ENCODE peak calls at places on chromosomes 11 and 22, in eight cellular contexts. One of them, this sample, is unnamed.

GRCh38 chr11:19953909-19954308 is 206.4 kb downstream of the DBX1 start:
- DNase-seq in cardiac muscle cell: peak; percentile 78
- DNase-seq in psoas muscle: no peak
- DNase-seq in neuronal stem cell: no peak
- DNase-seq in spleen: no peak
- DNase-seq in PC-3: peak; percentile 74
- DNase-seq in CD8-positive, alpha-beta memory T cell: no peak
- DNase-seq in fibroblast of lung: peak; percentile 88
- DNase-seq in this sample: no peak

GRCh38 chr11:82930229-82930628 is 28.7 kb downstream of the DDIAS start:
- DNase-seq in fibroblast of lung: no peak
- DNase-seq in psoas muscle: no peak
- DNase-seq in PC-3: no peak
- DNase-seq in neuronal stem cell: no peak
- DNase-seq in CD8-positive, alpha-beta memory T cell: no peak
- DNase-seq in spleen: no peak
- DNase-seq in cardiac muscle cell: no peak
- DNase-seq in this sample: no peak

GRCh38 chr11:87300640-87301381 is 263.1 kb downstream of the TMEM135 start:
- DNase-seq in neuronal stem cell: no peak
- DNase-seq in PC-3: peak; percentile 15
- DNase-seq in fibroblast of lung: peak; percentile 17
- DNase-seq in CD8-positive, alpha-beta memory T cell: no peak
- DNase-seq in spleen: no peak
- DNase-seq in cardiac muscle cell: no peak
- DNase-seq in psoas muscle: no peak
- DNase-seq in this sample: no peak

GRCh38 chr11:57347336-57347735 is 9.2 kb downstream of the P2RX3 start:
- DNase-seq in PC-3: no peak
- DNase-seq in CD8-positive, alpha-beta memory T cell: no peak
- DNase-seq in spleen: peak; percentile 65
- DNase-seq in psoas muscle: no peak
- DNase-seq in neuronal stem cell: no peak
- DNase-seq in cardiac muscle cell: no peak
- DNase-seq in fibroblast of lung: no peak
- DNase-seq in this sample: no peak

GRCh38 chr11:57217053-57217452 is 20.0 kb downstream of the APLNR start:
- DNase-seq in cardiac muscle cell: no peak
- DNase-seq in psoas muscle: no peak
- DNase-seq in neuronal stem cell: no peak
- DNase-seq in fibroblast of lung: no peak
- DNase-seq in spleen: no peak
- DNase-seq in PC-3: no peak
- DNase-seq in CD8-positive, alpha-beta memory T cell: no peak
- DNase-seq in this sample: no peak

GRCh38 chr22:42648368-42649260 is 578 bp downstream of the CYB5R3 start:
- DNase-seq in PC-3: peak; percentile 37
- DNase-seq in neuronal stem cell: no peak
- DNase-seq in fibroblast of lung: peak; percentile 38
- DNase-seq in cardiac muscle cell: peak; percentile 45
- DNase-seq in CD8-positive, alpha-beta memory T cell: peak; percentile 73
- DNase-seq in psoas muscle: peak; percentile 74
- DNase-seq in spleen: peak; percentile 84
- DNase-seq in this sample: no peak

GRCh38 chr11:33533668-33534067 is 167.0 kb downstream of the C11orf91 start:
- DNase-seq in neuronal stem cell: no peak
- DNase-seq in spleen: no peak
- DNase-seq in cardiac muscle cell: peak; percentile 72
- DNase-seq in PC-3: peak; percentile 18
- DNase-seq in psoas muscle: no peak
- DNase-seq in fibroblast of lung: peak; percentile 24
- DNase-seq in CD8-positive, alpha-beta memory T cell: no peak
- DNase-seq in this sample: no peak

GRCh38 chr11:122933434-122933833 is 48.2 kb downstream of the BSX start:
- DNase-seq in neuronal stem cell: no peak
- DNase-seq in psoas muscle: no peak
- DNase-seq in spleen: no peak
- DNase-seq in fibroblast of lung: no peak
- DNase-seq in cardiac muscle cell: peak; percentile 19
- DNase-seq in PC-3: no peak
- DNase-seq in CD8-positive, alpha-beta memory T cell: no peak
- DNase-seq in this sample: no peak

GRCh38 chr11:18394928-18395734 is 768 bp downstream of the LDHA start:
- DNase-seq in psoas muscle: no peak
- DNase-seq in neuronal stem cell: peak; percentile 17
- DNase-seq in CD8-positive, alpha-beta memory T cell: peak; percentile 51
- DNase-seq in spleen: peak; percentile 78
- DNase-seq in fibroblast of lung: peak; percentile 12
- DNase-seq in cardiac muscle cell: peak; percentile 24
- DNase-seq in PC-3: no peak
- DNase-seq in this sample: no peak

GRCh38 chr22:50041361-50042065 is 16.6 kb downstream of the TTLL8 start:
- DNase-seq in fibroblast of lung: no peak
- DNase-seq in psoas muscle: no peak
- DNase-seq in spleen: peak; percentile 63
- DNase-seq in neuronal stem cell: no peak
- DNase-seq in PC-3: no peak
- DNase-seq in CD8-positive, alpha-beta memory T cell: peak; percentile 41
- DNase-seq in cardiac muscle cell: no peak
- DNase-seq in this sample: no peak

GRCh38 chr11:1890856-1891830 is 552 bp downstream of the PRR33 start:
- DNase-seq in CD8-positive, alpha-beta memory T cell: no peak
- DNase-seq in spleen: peak; percentile 81
- DNase-seq in fibroblast of lung: no peak
- DNase-seq in psoas muscle: peak; percentile 79
- DNase-seq in PC-3: no peak
- DNase-seq in neuronal stem cell: no peak
- DNase-seq in cardiac muscle cell: no peak
- DNase-seq in this sample: no peak
- H3K27me3 ChIP-seq in CD8-positive, alpha-beta memory T cell: no peaks in the 10 kb centered on the region
- H3K27me3 ChIP-seq in spleen: no peaks in the 10 kb centered on the region
- H3K27me3 ChIP-seq in fibroblast of lung: peaks cover 2% of the 10 kb centered on the region
- H3K27me3 ChIP-seq in psoas muscle: no peaks in the 10 kb centered on the region
- H3K27me3 ChIP-seq in PC-3: peaks cover 7% of the 10 kb centered on the region
- H3K27me3 ChIP-seq in neuronal stem cell: peaks cover 19% of the 10 kb centered on the region
- H3K27me3 ChIP-seq in cardiac muscle cell: no peaks in the 10 kb centered on the region
- H3K27me3 ChIP-seq in this sample: no peaks in the 10 kb centered on the region

DNA sequence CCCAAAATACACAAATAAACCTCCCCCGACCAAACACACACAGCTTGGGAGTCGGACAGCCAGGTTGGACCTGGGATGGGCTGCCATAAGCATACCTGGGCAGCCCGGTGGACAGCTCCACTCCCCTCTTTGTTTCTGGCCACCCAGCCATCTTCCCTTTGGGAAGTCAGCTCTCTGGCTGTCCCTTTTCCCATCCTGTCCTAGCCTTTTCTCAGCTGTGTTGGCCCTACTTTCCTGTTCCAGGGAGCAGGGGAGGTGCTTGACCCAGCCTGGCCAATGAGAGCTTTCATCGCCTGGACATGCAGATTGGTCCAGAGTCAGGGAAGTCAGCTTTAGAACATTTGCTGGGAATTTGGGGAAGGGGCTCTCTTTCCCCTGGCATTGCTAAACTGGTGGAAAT is 68.7 kb upstream of the NECTIN1 start:
- DNase-seq in PC-3: no peak
- DNase-seq in fibroblast of lung: no peak
- DNase-seq in cardiac muscle cell: no peak
- DNase-seq in spleen: peak; percentile 41
- DNase-seq in psoas muscle: no peak
- DNase-seq in CD8-positive, alpha-beta memory T cell: peak; percentile 37
- DNase-seq in neuronal stem cell: peak; percentile 53
- DNase-seq in this sample: no peak
- H3K4me1 ChIP-seq in PC-3: no peaks in the 10 kb centered on the region
- H3K4me1 ChIP-seq in fibroblast of lung: no peaks in the 10 kb centered on the region
- H3K4me1 ChIP-seq in cardiac muscle cell: peaks cover 13% of the 10 kb centered on the region
- H3K4me1 ChIP-seq in spleen: no peaks in the 10 kb centered on the region
- H3K4me1 ChIP-seq in psoas muscle: no peaks in the 10 kb centered on the region
- H3K4me1 ChIP-seq in CD8-positive, alpha-beta memory T cell: no peaks in the 10 kb centered on the region
- H3K4me1 ChIP-seq in neuronal stem cell: peaks cover 29% of the 10 kb centered on the region
- H3K4me1 ChIP-seq in this sample: peaks cover 15% of the 10 kb centered on the region

GRCh38 chr11:66006891-66007176 is 4.5 kb downstream of the BANF1 start:
- DNase-seq in psoas muscle: no peak
- DNase-seq in neuronal stem cell: no peak
- DNase-seq in cardiac muscle cell: no peak
- DNase-seq in spleen: no peak
- DNase-seq in CD8-positive, alpha-beta memory T cell: no peak
- DNase-seq in PC-3: peak; percentile 18
- DNase-seq in fibroblast of lung: no peak
- DNase-seq in this sample: no peak

GRCh38 chr11:66008468-66009101 is 3.2 kb upstream of the CST6 start:
- DNase-seq in cardiac muscle cell: no peak
- DNase-seq in PC-3: peak; percentile 53
- DNase-seq in spleen: no peak
- DNase-seq in neuronal stem cell: no peak
- DNase-seq in fibroblast of lung: no peak
- DNase-seq in psoas muscle: no peak
- DNase-seq in CD8-positive, alpha-beta memory T cell: no peak
- DNase-seq in this sample: no peak

GRCh38 chr11:66006134-66006890 is 4.0 kb downstream of the BANF1 start:
- DNase-seq in CD8-positive, alpha-beta memory T cell: no peak
- DNase-seq in neuronal stem cell: no peak
- DNase-seq in fibroblast of lung: no peak
- DNase-seq in cardiac muscle cell: no peak
- DNase-seq in spleen: no peak
- DNase-seq in PC-3: no peak
- DNase-seq in psoas muscle: no peak
- DNase-seq in this sample: no peak

GRCh38 chr11:66007201-66007634 is 4.6 kb upstream of the CST6 start:
- DNase-seq in CD8-positive, alpha-beta memory T cell: no peak
- DNase-seq in PC-3: no peak
- DNase-seq in neuronal stem cell: no peak
- DNase-seq in cardiac muscle cell: peak; percentile 18
- DNase-seq in psoas muscle: peak; percentile 39
- DNase-seq in fibroblast of lung: no peak
- DNase-seq in spleen: no peak
- DNase-seq in this sample: no peak

DNA sequence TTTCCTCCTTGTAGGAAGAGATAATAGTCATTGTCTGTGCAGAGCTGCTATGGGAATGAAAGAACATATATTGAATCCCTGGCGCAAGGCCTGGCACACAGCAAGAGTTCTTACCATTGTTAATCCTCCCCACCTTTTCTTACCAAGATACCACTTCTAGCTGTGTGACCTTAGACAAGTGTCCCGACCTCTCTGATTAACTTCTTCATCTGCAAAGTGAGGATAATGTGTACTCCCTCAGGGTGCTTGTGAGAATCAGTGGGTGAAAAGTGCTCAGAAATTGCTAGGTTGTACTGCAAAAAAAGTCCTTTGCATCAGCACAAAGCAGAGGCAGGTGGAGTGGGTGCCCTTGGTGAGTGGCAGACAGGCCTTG is 3.7 kb upstream of the CST6 start:
- DNase-seq in neuronal stem cell: no peak
- DNase-seq in fibroblast of lung: no peak
- DNase-seq in PC-3: no peak
- DNase-seq in spleen: no peak
- DNase-seq in CD8-positive, alpha-beta memory T cell: no peak
- DNase-seq in psoas muscle: no peak
- DNase-seq in cardiac muscle cell: no peak
- DNase-seq in this sample: no peak
- H3K27me3 ChIP-seq in neuronal stem cell: peaks cover 33% of the 10 kb centered on the region
- H3K27me3 ChIP-seq in fibroblast of lung: peaks cover 7% of the 10 kb centered on the region
- H3K27me3 ChIP-seq in PC-3: no peaks in the 10 kb centered on the region
- H3K27me3 ChIP-seq in spleen: peaks cover 6% of the 10 kb centered on the region
- H3K27me3 ChIP-seq in CD8-positive, alpha-beta memory T cell: peaks cover 13% of the 10 kb centered on the region
- H3K27me3 ChIP-seq in psoas muscle: peaks cover 5% of the 10 kb centered on the region
- H3K27me3 ChIP-seq in cardiac muscle cell: peaks cover 24% of the 10 kb centered on the region
- H3K27me3 ChIP-seq in this sample: peaks cover 5% of the 10 kb centered on the region

GRCh38 chr11:104394508-104394907 is 230.6 kb upstream of the PDGFD start:
- DNase-seq in psoas muscle: no peak
- DNase-seq in PC-3: no peak
- DNase-seq in cardiac muscle cell: no peak
- DNase-seq in spleen: no peak
- DNase-seq in CD8-positive, alpha-beta memory T cell: no peak
- DNase-seq in fibroblast of lung: no peak
- DNase-seq in neuronal stem cell: no peak
- DNase-seq in this sample: no peak
- H3K4me1 ChIP-seq in psoas muscle: peaks cover 10% of the 10 kb centered on the region
- H3K4me1 ChIP-seq in PC-3: no peaks in the 10 kb centered on the region
- H3K4me1 ChIP-seq in cardiac muscle cell: no peaks in the 10 kb centered on the region
- H3K4me1 ChIP-seq in spleen: no peaks in the 10 kb centered on the region
- H3K4me1 ChIP-seq in CD8-positive, alpha-beta memory T cell: no peaks in the 10 kb centered on the region
- H3K4me1 ChIP-seq in fibroblast of lung: no peaks in the 10 kb centered on the region
- H3K4me1 ChIP-seq in neuronal stem cell: no peaks in the 10 kb centered on the region
- H3K4me1 ChIP-seq in this sample: no peaks in the 10 kb centered on the region

DNA sequence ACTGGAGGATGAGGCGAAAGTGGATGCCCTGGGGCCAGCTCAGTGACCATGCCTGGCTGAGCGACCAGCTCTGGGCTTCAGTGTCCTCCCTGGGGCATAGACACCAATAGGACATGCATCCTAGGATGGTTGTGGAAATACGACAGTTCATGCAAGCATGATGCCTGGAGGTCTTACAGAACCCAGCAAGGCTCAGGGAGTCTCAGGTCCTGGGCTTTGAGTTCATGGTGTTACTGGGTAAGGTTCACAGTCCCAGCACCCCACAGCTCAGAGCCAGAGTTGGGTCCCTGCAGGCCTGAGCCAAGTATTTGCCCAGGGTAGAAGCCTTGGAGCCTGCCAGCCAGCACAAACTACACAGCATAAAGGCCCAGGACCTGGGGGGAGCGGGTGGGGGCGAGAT is 4.2 kb upstream of the SUSD2 start:
- DNase-seq in psoas muscle: no peak
- DNase-seq in CD8-positive, alpha-beta memory T cell: no peak
- DNase-seq in spleen: no peak
- DNase-seq in neuronal stem cell: no peak
- DNase-seq in cardiac muscle cell: no peak
- DNase-seq in fibroblast of lung: no peak
- DNase-seq in PC-3: no peak
- DNase-seq in this sample: no peak
- H3K27me3 ChIP-seq in psoas muscle: no peaks in the 10 kb centered on the region
- H3K27me3 ChIP-seq in CD8-positive, alpha-beta memory T cell: no peaks in the 10 kb centered on the region
- H3K27me3 ChIP-seq in spleen: no peaks in the 10 kb centered on the region
- H3K27me3 ChIP-seq in neuronal stem cell: no peaks in the 10 kb centered on the region
- H3K27me3 ChIP-seq in cardiac muscle cell: no peaks in the 10 kb centered on the region
- H3K27me3 ChIP-seq in fibroblast of lung: no peaks in the 10 kb centered on the region
- H3K27me3 ChIP-seq in PC-3: no peaks in the 10 kb centered on the region
- H3K27me3 ChIP-seq in this sample: no peaks in the 10 kb centered on the region

This sample was measured in iPS DF 6.9.